ENCODE peak calls at places on chromosome 15, in five cellular contexts. V is IMR-90, K is retinal pigment epithelial cell, O is uterus, Q is colonic mucosa. T is an unnamed sample.

GRCh38 chr15:90315276-90315982 is 36.7 kb upstream of the ZNF774 start:
- DNase-seq in V (peak), O (peak), K (peak), Q (peak), T (peak)

GRCh38 chr15:32844118-32844711 is 126.4 kb downstream of the GREM1 start:
- DNase-seq in O (no peak), K (no peak), Q (no peak), V (peak), T (no peak)

GRCh38 chr15:88835646-88836045 is 32.4 kb downstream of the ACAN start:
- DNase-seq in K (no peak), O (no peak), Q (no peak), V (peak), T (no peak)

GRCh38 chr15:56128081-56128480 is 115.6 kb downstream of the RFX7 start:
- DNase-seq in V (no peak), O (no peak), K (no peak), Q (no peak), T (no peak)

GRCh38 chr15:32651229-32651837 is 9.8 kb downstream of the SCG5 start:
- DNase-seq in O (no peak), Q (peak), V (peak), K (no peak), T (no peak)

GRCh38 chr15:43194775-43195174 is 9.6 kb downstream of the CCNDBP1 start:
- DNase-seq in K (no peak), V (peak), Q (no peak), O (no peak), T (no peak)

GRCh38 chr15:74129411-74130088 is 836 bp upstream of the ISLR2 start:
- DNase-seq in O (no peak), V (no peak), Q (no peak), K (no peak), T (no peak)

GRCh38 chr15:96160800-96161199 is 169.7 kb upstream of the NR2F2 start:
- DNase-seq in O (no peak), V (no peak), K (peak), Q (no peak), T (no peak)

GRCh38 chr15:20348291-20348899 is 193.2 kb downstream of the GOLGA6L6 start:
- DNase-seq in K (no peak), V (no peak), Q (no peak), O (no peak), T (no peak)

GRCh38 chr15:29815000-29815704 is 7.1 kb downstream of the TJP1 start:
- DNase-seq in O (no peak), K (peak), V (peak), Q (no peak), T (no peak)

GRCh38 chr15:78909160-78909695 is 35.6 kb downstream of the CTSH start:
- DNase-seq in Q (no peak), V (no peak), K (no peak), O (no peak), T (no peak)

GRCh38 chr15:89115547-89115946 is 27.3 kb downstream of the ABHD2 start:
- DNase-seq in O (no peak), V (no peak), K (no peak), Q (peak), T (no peak)

GRCh38 chr15:36926422-36926815 is 173.9 kb downstream of the MEIS2 start:
- DNase-seq in O (no peak), Q (no peak), V (no peak), K (no peak), T (no peak)

GRCh38 chr15:53580371-53580770 is 179.1 kb downstream of the WDR72 start:
- DNase-seq in V (no peak), K (no peak), O (no peak), Q (no peak), T (no peak)

GRCh38 chr15:52481915-52482314 is 46.8 kb downstream of the MYO5A start:
- DNase-seq in O (no peak), Q (no peak), K (peak), V (peak), T (peak)

GRCh38 chr15:64246364-64247189 is 83.8 kb upstream of the PPIB start:
- DNase-seq in O (peak), K (peak), Q (no peak), V (peak), T (peak)

GRCh38 chr15:48400086-48400485 is 68.9 kb downstream of the DUT start:
- DNase-seq in V (peak), O (no peak), K (no peak), Q (no peak), T (no peak)

DNA sequence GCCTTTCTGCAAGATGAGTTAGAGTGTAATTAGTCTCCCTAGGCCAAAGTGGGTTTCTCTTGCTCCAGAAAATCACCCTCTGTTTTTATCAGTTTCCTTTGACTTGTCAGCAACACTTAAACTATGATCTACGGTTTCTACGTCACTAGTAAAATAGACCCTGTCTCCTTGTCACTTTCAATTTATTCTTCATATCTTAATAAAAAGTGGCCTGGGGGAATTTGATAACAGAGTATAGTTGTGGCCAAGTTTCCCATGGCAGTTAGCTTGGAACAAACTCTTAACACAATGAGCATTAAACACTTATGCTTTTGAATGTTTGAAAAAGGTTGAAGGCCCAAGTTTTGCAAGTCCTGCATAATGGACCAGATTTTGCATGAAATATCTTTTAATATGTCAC is 79.7 kb downstream of the CGNL1 start:
- DNase-seq in O (no peak), V (no peak), Q (no peak), K (no peak), T (no peak)
- H3K4me3 ChIP-seq in O (no peak), V (no peak), Q (no peak), K (no peak), T (no peak)

DNA sequence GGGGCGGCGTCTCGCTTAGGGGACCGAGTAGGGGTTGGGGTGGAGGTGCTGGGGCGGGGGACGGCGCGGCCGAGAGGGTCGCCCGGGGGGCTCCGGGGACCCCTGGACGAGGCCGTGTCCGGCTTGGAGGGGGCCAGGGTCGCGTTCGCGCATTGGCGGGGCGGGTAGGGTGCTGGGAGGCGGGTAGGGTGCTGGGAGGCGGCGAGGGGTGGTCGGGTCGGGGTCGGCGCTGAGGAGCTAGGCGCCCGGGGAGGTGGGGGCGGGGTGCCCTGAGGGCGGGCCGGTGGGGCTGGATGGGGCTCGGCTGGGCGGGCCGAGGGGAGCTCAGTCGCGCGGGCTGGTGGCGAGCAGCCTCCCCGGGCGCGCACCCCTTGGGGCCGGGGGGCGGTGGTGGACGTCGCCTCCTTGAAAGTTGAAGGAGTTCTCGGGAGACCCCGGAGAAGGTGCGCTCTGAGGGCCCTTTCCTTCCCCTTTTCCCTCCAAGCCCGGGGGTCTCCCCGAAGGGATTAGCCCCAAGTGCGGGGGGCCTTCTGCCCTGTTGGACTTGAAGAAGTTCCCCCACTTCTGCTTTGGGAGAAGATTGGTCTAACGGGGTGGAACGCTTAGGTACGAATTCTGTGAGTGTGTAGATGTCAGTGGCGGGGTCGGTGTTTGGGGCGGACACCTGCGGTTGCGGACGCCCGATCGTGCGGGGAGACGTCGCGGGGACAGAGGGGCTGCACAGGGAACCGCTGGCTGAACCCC is 545 bp downstream of the MEF2A start:
- DNase-seq in K (no peak), V (no peak), Q (peak), O (peak), T (no peak)
- H3K4me3 ChIP-seq in K (peak), V (peak), Q (peak), O (peak), T (peak)

GRCh38 chr15:83282141-83282540 is 2.3 kb downstream of the BNC1 start:
- DNase-seq in K (no peak), V (no peak), Q (no peak), O (no peak), T (no peak)
- H3K4me3 ChIP-seq in K (peak), V (no peak), Q (no peak), O (no peak), T (no peak)

GRCh38 chr15:66936115-66936863 is 129.1 kb upstream of the SMAD3 start:
- DNase-seq in V (peak), O (peak), Q (no peak), K (no peak), T (no peak)
- H3K4me3 ChIP-seq in V (peak), O (peak), Q (peak), K (no peak), T (peak)